ENCODE peak calls at places on chromosomes 3 and 15, in eight cellular contexts. K, U, I, R, O, J, Q and W are unnamed samples.

GRCh38 chr3:12458901-12459300 is 25.4 kb upstream of the TSEN2 start:
- DNase-seq in K (no peak), Q (no peak), U (no peak), I (no peak), R (no peak), J (no peak), O (no peak), W (peak; percentile 75)

GRCh38 chr15:62928242-62928995 is 114.1 kb upstream of the TPM1 start:
- DNase-seq in Q (peak; percentile 92), K (peak; percentile 100), I (peak; percentile 98), U (peak; percentile 93), R (no peak), O (no peak), J (peak; percentile 93), W (no peak)

GRCh38 chr3:62011667-62012066 is 361.7 kb downstream of the FEZF2 start:
- DNase-seq in J (peak; percentile 38), Q (peak; percentile 41), R (no peak), I (peak; percentile 56), O (no peak), U (peak; percentile 79), K (peak; percentile 4), W (no peak)

GRCh38 chr15:32119694-32120330 is 89.5 kb downstream of the CHRNA7 start:
- DNase-seq in R (no peak), J (no peak), I (no peak), O (no peak), U (no peak), K (no peak), Q (no peak), W (no peak)

GRCh38 chr15:29821416-29822099 is 710 bp downstream of the TJP1 start:
- DNase-seq in R (no peak), O (peak; percentile 41), Q (peak; percentile 85), K (peak; percentile 88), U (peak; percentile 77), I (peak; percentile 77), J (peak; percentile 80), W (peak; percentile 76)

GRCh38 chr3:193826126-193826795 is 233.3 kb downstream of the OPA1 start:
- DNase-seq in I (peak; percentile 43), R (no peak), U (peak; percentile 80), O (no peak), K (peak; percentile 92), Q (peak; percentile 34), J (peak; percentile 45), W (no peak)

GRCh38 chr3:124688580-124689454 is 41.4 kb upstream of the UMPS start:
- DNase-seq in J (peak; percentile 84), U (peak; percentile 83), K (peak; percentile 60), O (peak; percentile 30), R (peak; percentile 43), I (peak; percentile 84), Q (peak; percentile 78), W (peak; percentile 68)

GRCh38 chr3:62718515-62719320 is 156.5 kb downstream of the CADPS start:
- DNase-seq in R (no peak), I (no peak), Q (no peak), U (peak; percentile 65), K (peak; percentile 75), J (no peak), O (no peak), W (no peak)

GRCh38 chr3:10280177-10280529 is 12.6 kb downstream of the GHRL start:
- DNase-seq in I (no peak), K (no peak), Q (no peak), O (no peak), J (no peak), U (no peak), R (no peak), W (no peak)

GRCh38 chr3:46406786-46407611 is at the start of the genes CCR5AS and CCRL2:
- DNase-seq in R (no peak), Q (peak; percentile 69), I (peak; percentile 32), O (no peak), K (peak; percentile 37), J (peak; percentile 36), U (peak; percentile 12), W (peak; percentile 89)

GRCh38 chr15:55800216-55800615 is 57.3 kb upstream of the PRTG start:
- DNase-seq in I (no peak), K (no peak), R (no peak), U (no peak), J (no peak), O (no peak), Q (no peak), W (no peak)

GRCh38 chr3:197501496-197501878 is 54.3 kb downstream of the BDH1 start:
- DNase-seq in Q (peak; percentile 31), R (no peak), O (no peak), J (peak; percentile 55), U (peak; percentile 36), I (peak; percentile 36), K (peak; percentile 57), W (no peak)

GRCh38 chr3:151775314-151776258 is 38.3 kb upstream of the AADAC start:
- DNase-seq in O (no peak), U (no peak), Q (no peak), J (no peak), R (no peak), I (no peak), K (no peak), W (no peak)

GRCh38 chr15:98850991-98851776 is 156.4 kb downstream of the PGPEP1L start:
- DNase-seq in R (peak; percentile 57), J (peak; percentile 80), I (peak; percentile 76), U (peak; percentile 70), Q (peak; percentile 70), O (peak; percentile 53), K (peak; percentile 60), W (peak; percentile 83)

GRCh38 chr15:86311568-86312280 is 232.1 kb downstream of the AGBL1 start:
- DNase-seq in Q (no peak), K (no peak), I (no peak), U (no peak), J (no peak), O (no peak), R (no peak), W (no peak)

GRCh38 chr3:192957441-192957951 is 39.8 kb upstream of the MB21D2 start:
- DNase-seq in R (no peak), Q (peak; percentile 94), K (peak; percentile 90), U (peak; percentile 97), O (no peak), J (peak; percentile 99), I (peak; percentile 99), W (peak; percentile 54)

GRCh38 chr3:129604223-129604941 is 2.1 kb downstream of the PLXND1 start:
- DNase-seq in I (no peak), J (no peak), U (no peak), Q (no peak), K (no peak), R (no peak), O (no peak), W (no peak)

GRCh38 chr3:183298708-183299153 is 45.7 kb downstream of the B3GNT5 start:
- DNase-seq in J (peak; percentile 90), R (no peak), K (peak; percentile 94), O (peak; percentile 24), Q (peak; percentile 94), U (peak; percentile 97), I (peak; percentile 88), W (peak; percentile 89)

GRCh38 chr15:53808058-53808703 is 48.7 kb upstream of the WDR72 start:
- DNase-seq in Q (no peak), J (peak; percentile 6), R (no peak), I (peak; percentile 1), U (peak; percentile 7), O (no peak), K (no peak), W (no peak)
- H3K4me3 ChIP-seq in Q (no peak overlapping the region), J (no peak overlapping the region), R (no peak overlapping the region), I (no peak overlapping the region), U (no peak overlapping the region), O (no peak overlapping the region), K (no peak overlapping the region), W (no peak overlapping the region)

DNA sequence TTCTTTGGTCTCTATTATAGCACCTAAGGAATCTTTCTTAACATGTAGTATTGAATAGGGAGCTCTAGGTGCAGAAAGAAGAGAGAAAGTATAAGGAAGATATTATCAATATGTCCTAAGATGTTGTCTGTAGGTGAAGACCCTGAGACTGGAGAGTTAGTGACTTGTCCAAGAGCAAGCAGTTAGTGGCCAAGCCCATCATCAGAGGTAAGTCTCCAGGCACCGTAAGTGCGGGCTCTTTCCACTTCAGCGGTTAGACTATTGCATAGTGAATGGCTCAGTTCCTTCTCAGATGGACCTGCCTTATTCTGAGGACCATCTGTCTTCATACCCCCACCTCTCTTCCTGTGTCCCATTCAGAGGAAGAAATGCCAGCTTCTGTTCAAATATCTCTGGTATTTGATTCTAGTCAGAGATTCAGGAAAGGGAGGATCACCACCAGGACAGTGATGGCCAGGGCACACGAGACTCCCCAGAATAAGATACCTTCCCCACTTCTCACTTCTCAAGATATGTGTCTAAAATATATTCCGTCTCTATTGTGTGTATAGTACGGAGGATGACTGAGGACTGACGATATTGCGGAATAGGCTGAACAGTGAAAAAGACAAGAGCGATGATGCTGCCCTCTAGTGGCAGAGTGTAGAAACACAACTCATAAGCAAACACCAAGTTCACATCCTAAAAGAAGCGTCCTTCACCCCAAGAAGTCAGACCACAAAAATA is 19.1 kb upstream of the ADGRG7 start:
- DNase-seq in K (peak; percentile 48), Q (peak; percentile 76), U (peak; percentile 84), R (no peak), O (no peak), J (peak; percentile 86), I (peak; percentile 87), W (no peak)
- H3K4me3 ChIP-seq in K (peak overlapping the region; percentile 30), Q (no peak overlapping the region), U (no peak overlapping the region), R (no peak overlapping the region), O (no peak overlapping the region), J (no peak overlapping the region), I (peak overlapping the region; percentile 41), W (no peak overlapping the region)

GRCh38 chr3:190731596-190731995 is 130.9 kb downstream of the GMNC start:
- DNase-seq in J (no peak), Q (no peak), K (no peak), O (no peak), R (no peak), I (no peak), U (no peak), W (no peak)

GRCh38 chr3:190734490-190734889 is 128.0 kb downstream of the GMNC start:
- DNase-seq in R (no peak), O (no peak), J (no peak), U (no peak), Q (no peak), I (no peak), K (no peak), W (no peak)

DNA sequence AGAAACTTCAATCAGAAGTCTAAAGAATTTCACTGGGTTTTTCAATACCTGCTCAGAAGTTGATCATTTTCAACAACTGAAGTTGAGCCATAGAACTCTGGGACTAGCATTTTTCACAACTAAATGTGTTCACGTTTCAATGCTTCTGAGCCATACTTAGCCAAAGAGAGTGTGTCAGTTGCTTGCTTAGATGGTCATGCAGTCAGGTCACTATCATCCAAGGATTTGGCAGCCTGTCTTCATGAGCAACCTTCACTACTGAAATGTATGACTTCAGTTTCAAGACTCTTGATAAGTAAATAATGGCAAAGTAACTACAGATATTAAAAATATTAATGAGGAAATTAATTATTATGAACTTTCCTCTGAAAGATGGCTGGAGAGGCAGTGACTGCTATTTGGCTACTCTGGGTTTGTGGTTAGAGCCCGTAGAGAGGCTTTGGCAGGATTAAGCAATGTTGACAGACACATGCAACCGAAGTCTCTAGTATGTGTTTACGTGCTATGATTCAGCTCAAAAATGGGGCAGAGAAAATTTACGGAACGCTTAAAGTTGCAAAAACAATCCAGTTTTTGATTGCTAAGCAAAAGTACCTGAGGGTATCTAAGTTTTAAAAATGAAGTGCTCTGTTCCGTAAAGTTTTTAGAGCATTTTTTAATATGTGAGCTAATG is 133.8 kb downstream of the GMNC start:
- DNase-seq in J (no peak), R (no peak), I (no peak), O (no peak), U (peak; percentile 42), K (peak; percentile 14), Q (no peak), W (no peak)
- H3K4me3 ChIP-seq in J (no peak overlapping the region), R (no peak overlapping the region), I (no peak overlapping the region), O (no peak overlapping the region), U (no peak overlapping the region), K (no peak overlapping the region), Q (no peak overlapping the region), W (no peak overlapping the region)

GRCh38 chr3:123444744-123445143 is 4.1 kb downstream of the ADCY5 start:
- DNase-seq in K (no peak), U (no peak), Q (no peak), J (no peak), O (no peak), I (no peak), R (no peak), W (no peak)
- H3K4me3 ChIP-seq in K (no peak overlapping the region), U (no peak overlapping the region), Q (no peak overlapping the region), J (no peak overlapping the region), O (no peak overlapping the region), I (no peak overlapping the region), R (no peak overlapping the region), W (no peak overlapping the region)